ENCODE peak calls at places on chromosomes 7 and 10, in seven cellular contexts. X, W, L, N, T, P and Z are unnamed samples.

GRCh38 chr7:128974241-128974934 is 36.7 kb downstream of the IRF5 start:
- DNase-seq in X (no peak), W (no peak), P (no peak), T (no peak), L (no peak), N (no peak), Z (no peak)

GRCh38 chr7:2802082-2802481 is 42.0 kb downstream of the GNA12 start:
- DNase-seq in T (no peak), X (no peak), N (no peak), W (no peak), P (no peak), L (no peak), Z (no peak)

GRCh38 chr7:115274-115911 is 77.0 kb upstream of the FAM20C start:
- DNase-seq in N (no peak), W (no peak), X (no peak), T (no peak), P (no peak), L (no peak), Z (no peak)

GRCh38 chr10:83539528-83540308 is 599.6 kb upstream of the GHITM start:
- DNase-seq in P (peak), N (no peak), W (no peak), T (no peak), X (peak), L (no peak), Z (no peak)

GRCh38 chr10:77360121-77360520 is 277.5 kb downstream of the KCNMA1 start:
- DNase-seq in X (no peak), N (no peak), T (no peak), W (no peak), P (no peak), L (no peak), Z (no peak)

GRCh38 chr10:123451607-123452245 is 214.4 kb upstream of the GPR26 start:
- DNase-seq in L (no peak), X (no peak), N (no peak), T (no peak), P (no peak), W (no peak), Z (no peak)

GRCh38 chr10:118986815-118987790 is 42.4 kb upstream of the NANOS1 start:
- DNase-seq in N (no peak), T (peak), W (no peak), P (no peak), X (no peak), L (no peak), Z (no peak)

GRCh38 chr10:97320480-97321031 is 1.5 kb downstream of the FRAT1 start:
- DNase-seq in P (no peak), T (no peak), W (no peak), N (no peak), L (peak), X (peak), Z (no peak)

GRCh38 chr10:124967255-124967654 is 25.3 kb downstream of the ZRANB1 start:
- DNase-seq in T (no peak), X (no peak), L (no peak), N (no peak), W (no peak), P (no peak), Z (no peak)

GRCh38 chr7:138442822-138443221 is 17.2 kb upstream of the TRIM24 start:
- DNase-seq in X (no peak), N (no peak), P (no peak), W (no peak), T (no peak), L (no peak), Z (no peak)

GRCh38 chr7:54091322-54091721 is 450.9 kb upstream of the VSTM2A start:
- DNase-seq in L (no peak), W (no peak), P (no peak), X (no peak), T (no peak), N (no peak), Z (no peak)